ENCODE peak calls at places on chromosomes 3 and 15, in ten cellular contexts. One of them, this sample, is unnamed.
A peak's percentile ranks its signal among the peaks of the same experiment; 100 is the strongest.

GRCh38 chr3:13245579-13245978 is 172.3 kb upstream of the IQSEC1 start:
- DNase-seq in K562: no peak
- DNase-seq in fibroblast of the aortic adventitia: no peak
- DNase-seq in tibial artery: no peak
- DNase-seq in lower lobe of right lung: no peak
- DNase-seq in cardiac muscle cell: no peak
- DNase-seq in cardiac fibroblast: no peak
- DNase-seq in heart right ventricle: no peak
- DNase-seq in fibroblast of lung: no peak
- DNase-seq in GM23338: no peak
- DNase-seq in this sample: no peak

GRCh38 chr3:134094491-134094890 is 64.8 kb upstream of the SLCO2A1 start:
- DNase-seq in K562: no peak
- DNase-seq in fibroblast of the aortic adventitia: peak; percentile 43
- DNase-seq in tibial artery: no peak
- DNase-seq in lower lobe of right lung: no peak
- DNase-seq in cardiac muscle cell: no peak
- DNase-seq in cardiac fibroblast: peak; percentile 41
- DNase-seq in heart right ventricle: no peak
- DNase-seq in fibroblast of lung: peak; percentile 73
- DNase-seq in GM23338: no peak
- DNase-seq in this sample: no peak

GRCh38 chr15:88621789-88622604 is 857 bp downstream of the AEN start:
- DNase-seq in K562: no peak
- DNase-seq in fibroblast of the aortic adventitia: peak; percentile 66
- DNase-seq in tibial artery: no peak
- DNase-seq in lower lobe of right lung: no peak
- DNase-seq in cardiac muscle cell: peak; percentile 28
- DNase-seq in cardiac fibroblast: peak; percentile 51
- DNase-seq in heart right ventricle: no peak
- DNase-seq in fibroblast of lung: peak; percentile 61
- DNase-seq in GM23338: no peak
- DNase-seq in this sample: peak; percentile 44

GRCh38 chr3:177426151-177426904 is 229.0 kb upstream of the TBL1XR1 start:
- DNase-seq in K562: no peak
- DNase-seq in fibroblast of the aortic adventitia: no peak
- DNase-seq in tibial artery: no peak
- DNase-seq in lower lobe of right lung: no peak
- DNase-seq in cardiac muscle cell: no peak
- DNase-seq in cardiac fibroblast: no peak
- DNase-seq in heart right ventricle: no peak
- DNase-seq in fibroblast of lung: no peak
- DNase-seq in GM23338: no peak
- DNase-seq in this sample: no peak

GRCh38 chr3:38549486-38549885 is 53.3 kb downstream of the EXOG start:
- DNase-seq in K562: no peak
- DNase-seq in fibroblast of the aortic adventitia: no peak
- DNase-seq in tibial artery: no peak
- DNase-seq in lower lobe of right lung: no peak
- DNase-seq in cardiac muscle cell: no peak
- DNase-seq in cardiac fibroblast: no peak
- DNase-seq in heart right ventricle: no peak
- DNase-seq in fibroblast of lung: no peak
- DNase-seq in GM23338: no peak
- DNase-seq in this sample: no peak

GRCh38 chr3:126355777-126356372 is 1.3 kb downstream of the KLF15 start:
- DNase-seq in K562: peak; percentile 94
- DNase-seq in fibroblast of the aortic adventitia: peak; percentile 88
- DNase-seq in tibial artery: peak; percentile 99
- DNase-seq in lower lobe of right lung: peak; percentile 96
- DNase-seq in cardiac muscle cell: peak; percentile 96
- DNase-seq in cardiac fibroblast: peak; percentile 98
- DNase-seq in heart right ventricle: peak; percentile 95
- DNase-seq in fibroblast of lung: peak; percentile 52
- DNase-seq in GM23338: peak; percentile 93
- DNase-seq in this sample: peak; percentile 49

GRCh38 chr3:134320749-134321148 is 53.5 kb downstream of the AMOTL2 start:
- DNase-seq in K562: no peak
- DNase-seq in fibroblast of the aortic adventitia: peak; percentile 35
- DNase-seq in tibial artery: no peak
- DNase-seq in lower lobe of right lung: no peak
- DNase-seq in cardiac muscle cell: no peak
- DNase-seq in cardiac fibroblast: no peak
- DNase-seq in heart right ventricle: no peak
- DNase-seq in fibroblast of lung: peak; percentile 78
- DNase-seq in GM23338: no peak
- DNase-seq in this sample: peak; percentile 44

GRCh38 chr15:48466825-48467224 is 135.6 kb downstream of the DUT start:
- DNase-seq in K562: no peak
- DNase-seq in fibroblast of the aortic adventitia: no peak
- DNase-seq in tibial artery: no peak
- DNase-seq in lower lobe of right lung: no peak
- DNase-seq in cardiac muscle cell: no peak
- DNase-seq in cardiac fibroblast: no peak
- DNase-seq in heart right ventricle: no peak
- DNase-seq in fibroblast of lung: no peak
- DNase-seq in GM23338: no peak
- DNase-seq in this sample: no peak

GRCh38 chr15:51696566-51696965 is 15.3 kb downstream of the SCG3 start:
- DNase-seq in K562: no peak
- DNase-seq in fibroblast of the aortic adventitia: no peak
- DNase-seq in tibial artery: no peak
- DNase-seq in lower lobe of right lung: no peak
- DNase-seq in cardiac muscle cell: no peak
- DNase-seq in cardiac fibroblast: no peak
- DNase-seq in heart right ventricle: no peak
- DNase-seq in fibroblast of lung: no peak
- DNase-seq in GM23338: peak; percentile 7
- DNase-seq in this sample: no peak

GRCh38 chr3:22245122-22245521 is 494.1 kb upstream of the ZNF385D start:
- DNase-seq in K562: no peak
- DNase-seq in fibroblast of the aortic adventitia: peak; percentile 81
- DNase-seq in tibial artery: no peak
- DNase-seq in lower lobe of right lung: no peak
- DNase-seq in cardiac muscle cell: no peak
- DNase-seq in cardiac fibroblast: peak; percentile 82
- DNase-seq in heart right ventricle: no peak
- DNase-seq in fibroblast of lung: peak; percentile 89
- DNase-seq in GM23338: no peak
- DNase-seq in this sample: peak; percentile 90

GRCh38 chr3:196080517-196080841 is 1.4 kb downstream of the TFRC start:
- DNase-seq in K562: no peak
- DNase-seq in fibroblast of the aortic adventitia: no peak
- DNase-seq in tibial artery: no peak
- DNase-seq in lower lobe of right lung: no peak
- DNase-seq in cardiac muscle cell: no peak
- DNase-seq in cardiac fibroblast: no peak
- DNase-seq in heart right ventricle: no peak
- DNase-seq in fibroblast of lung: no peak
- DNase-seq in GM23338: no peak
- DNase-seq in this sample: no peak

GRCh38 chr15:69557340-69558137 is 104.9 kb downstream of the RPLP1 start:
- DNase-seq in K562: no peak
- DNase-seq in fibroblast of the aortic adventitia: peak; percentile 96
- DNase-seq in tibial artery: no peak
- DNase-seq in lower lobe of right lung: no peak
- DNase-seq in cardiac muscle cell: no peak
- DNase-seq in cardiac fibroblast: peak; percentile 94
- DNase-seq in heart right ventricle: no peak
- DNase-seq in fibroblast of lung: peak; percentile 96
- DNase-seq in GM23338: no peak
- DNase-seq in this sample: peak; percentile 93

GRCh38 chr15:99956820-99957641 is 223.8 kb upstream of the LYSMD4 start:
- DNase-seq in K562: no peak
- DNase-seq in fibroblast of the aortic adventitia: no peak
- DNase-seq in tibial artery: no peak
- DNase-seq in lower lobe of right lung: no peak
- DNase-seq in cardiac muscle cell: no peak
- DNase-seq in cardiac fibroblast: no peak
- DNase-seq in heart right ventricle: no peak
- DNase-seq in fibroblast of lung: no peak
- DNase-seq in GM23338: no peak
- DNase-seq in this sample: no peak

GRCh38 chr3:100993309-100993708 is at the start of gene ABI3BP:
- DNase-seq in K562: no peak
- DNase-seq in fibroblast of the aortic adventitia: peak; percentile 90
- DNase-seq in tibial artery: peak; percentile 91
- DNase-seq in lower lobe of right lung: peak; percentile 65
- DNase-seq in cardiac muscle cell: peak; percentile 23
- DNase-seq in cardiac fibroblast: peak; percentile 89
- DNase-seq in heart right ventricle: peak; percentile 56
- DNase-seq in fibroblast of lung: peak; percentile 82
- DNase-seq in GM23338: no peak
- DNase-seq in this sample: peak; percentile 81

DNA sequence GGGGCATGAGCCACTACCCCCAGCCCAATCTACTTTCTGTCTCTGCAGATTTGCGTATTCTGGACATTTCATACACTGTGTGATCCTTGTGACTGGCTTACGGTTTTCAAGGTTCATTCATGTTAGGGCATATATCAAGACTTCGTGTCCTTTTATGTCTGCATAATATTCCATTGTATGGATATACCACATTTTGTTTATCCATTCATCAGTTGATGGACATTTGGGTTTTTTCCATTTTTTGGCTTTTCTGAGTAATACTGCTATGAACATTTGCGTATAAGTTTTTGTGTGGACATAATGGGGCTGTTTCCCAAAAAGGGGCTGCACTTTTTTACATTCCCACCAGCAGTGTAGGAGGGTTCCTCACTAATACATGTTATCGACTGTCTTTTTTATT is 106.6 kb downstream of the PDE8A start:
- DNase-seq in K562: no peak
- DNase-seq in fibroblast of the aortic adventitia: no peak
- DNase-seq in tibial artery: no peak
- DNase-seq in lower lobe of right lung: no peak
- DNase-seq in cardiac muscle cell: no peak
- DNase-seq in cardiac fibroblast: no peak
- DNase-seq in heart right ventricle: no peak
- DNase-seq in fibroblast of lung: no peak
- DNase-seq in GM23338: no peak
- DNase-seq in this sample: no peak
- TF ChIP-seq CTCF in K562: no peak
- TF ChIP-seq CTCF in fibroblast of the aortic adventitia: no peak
- TF ChIP-seq CTCF in tibial artery: no peak
- TF ChIP-seq CTCF in lower lobe of right lung: no peak
- TF ChIP-seq CTCF in cardiac muscle cell: no peak
- TF ChIP-seq CTCF in cardiac fibroblast: no peak
- TF ChIP-seq CTCF in heart right ventricle: no peak
- TF ChIP-seq CTCF in fibroblast of lung: no peak
- TF ChIP-seq CTCF in GM23338: no peak
- TF ChIP-seq CTCF in this sample: no peak

DNA sequence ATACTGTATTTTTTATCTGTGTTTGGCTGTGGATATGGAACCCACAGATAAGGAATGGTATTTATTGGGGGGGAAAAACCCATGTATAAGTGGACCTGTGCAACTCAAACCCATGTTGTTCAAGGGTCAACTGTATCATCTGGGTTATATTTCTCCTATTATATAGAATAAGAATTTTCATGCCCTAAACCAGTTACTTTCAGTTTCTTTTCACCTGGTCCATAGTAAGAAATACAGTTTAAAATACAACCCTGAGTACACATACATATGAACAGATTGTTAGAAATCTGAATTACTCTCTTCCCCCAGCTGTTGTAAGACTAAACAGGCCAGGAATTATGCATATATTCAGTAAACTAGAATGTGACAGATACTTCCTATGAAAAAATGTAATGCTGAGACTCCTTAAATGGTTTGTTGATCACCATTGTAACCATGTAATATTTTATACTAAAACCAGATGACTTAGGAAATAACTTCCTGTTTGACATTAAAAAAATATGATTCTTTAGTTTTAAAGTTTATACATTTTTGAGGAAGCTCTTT is 52.6 kb upstream of the ZCWPW2 start:
- DNase-seq in K562: no peak
- DNase-seq in fibroblast of the aortic adventitia: peak; percentile 15
- DNase-seq in tibial artery: no peak
- DNase-seq in lower lobe of right lung: no peak
- DNase-seq in cardiac muscle cell: no peak
- DNase-seq in cardiac fibroblast: peak; percentile 13
- DNase-seq in heart right ventricle: no peak
- DNase-seq in fibroblast of lung: no peak
- DNase-seq in GM23338: no peak
- DNase-seq in this sample: no peak
- H3K4me3 ChIP-seq in K562: no peak overlapping the region
- H3K4me3 ChIP-seq in fibroblast of the aortic adventitia: no peak overlapping the region
- H3K4me3 ChIP-seq in tibial artery: no peak overlapping the region
- H3K4me3 ChIP-seq in lower lobe of right lung: peak overlapping the region; percentile 22
- H3K4me3 ChIP-seq in cardiac muscle cell: no peak overlapping the region
- H3K4me3 ChIP-seq in cardiac fibroblast: no peak overlapping the region
- H3K4me3 ChIP-seq in heart right ventricle: peak overlapping the region; percentile 19
- H3K4me3 ChIP-seq in fibroblast of lung: no peak overlapping the region
- H3K4me3 ChIP-seq in GM23338: no peak overlapping the region
- H3K4me3 ChIP-seq in this sample: no peak overlapping the region

GRCh38 chr3:80785475-80785874 is 976.0 kb downstream of the GBE1 start:
- DNase-seq in K562: no peak
- DNase-seq in fibroblast of the aortic adventitia: no peak
- DNase-seq in tibial artery: no peak
- DNase-seq in lower lobe of right lung: no peak
- DNase-seq in cardiac muscle cell: no peak
- DNase-seq in cardiac fibroblast: no peak
- DNase-seq in heart right ventricle: no peak
- DNase-seq in fibroblast of lung: no peak
- DNase-seq in GM23338: peak; percentile 32
- DNase-seq in this sample: no peak
- TF ChIP-seq CTCF in K562: no peak
- TF ChIP-seq CTCF in fibroblast of the aortic adventitia: no peak
- TF ChIP-seq CTCF in tibial artery: no peak
- TF ChIP-seq CTCF in lower lobe of right lung: no peak
- TF ChIP-seq CTCF in cardiac muscle cell: no peak
- TF ChIP-seq CTCF in cardiac fibroblast: no peak
- TF ChIP-seq CTCF in heart right ventricle: no peak
- TF ChIP-seq CTCF in fibroblast of lung: no peak
- TF ChIP-seq CTCF in GM23338: peak; percentile 71
- TF ChIP-seq CTCF in this sample: peak; percentile 16

GRCh38 chr3:150391200-150391599 is 16.9 kb upstream of the TSC22D2 start:
- DNase-seq in K562: no peak
- DNase-seq in fibroblast of the aortic adventitia: no peak
- DNase-seq in tibial artery: no peak
- DNase-seq in lower lobe of right lung: no peak
- DNase-seq in cardiac muscle cell: no peak
- DNase-seq in cardiac fibroblast: peak; percentile 61
- DNase-seq in heart right ventricle: no peak
- DNase-seq in fibroblast of lung: no peak
- DNase-seq in GM23338: no peak
- DNase-seq in this sample: peak; percentile 32

GRCh38 chr3:150388468-150389418 is 19.4 kb upstream of the TSC22D2 start:
- DNase-seq in K562: no peak
- DNase-seq in fibroblast of the aortic adventitia: peak; percentile 29
- DNase-seq in tibial artery: no peak
- DNase-seq in lower lobe of right lung: no peak
- DNase-seq in cardiac muscle cell: no peak
- DNase-seq in cardiac fibroblast: no peak
- DNase-seq in heart right ventricle: no peak
- DNase-seq in fibroblast of lung: peak; percentile 50
- DNase-seq in GM23338: no peak
- DNase-seq in this sample: peak; percentile 33

GRCh38 chr3:150384517-150385212 is 23.4 kb upstream of the TSC22D2 start:
- DNase-seq in K562: peak; percentile 70
- DNase-seq in fibroblast of the aortic adventitia: no peak
- DNase-seq in tibial artery: peak; percentile 69
- DNase-seq in lower lobe of right lung: peak; percentile 68
- DNase-seq in cardiac muscle cell: peak; percentile 55
- DNase-seq in cardiac fibroblast: peak; percentile 26
- DNase-seq in heart right ventricle: no peak
- DNase-seq in fibroblast of lung: peak; percentile 28
- DNase-seq in GM23338: peak; percentile 89
- DNase-seq in this sample: peak; percentile 36

GRCh38 chr3:150385296-150386242 is 22.5 kb upstream of the TSC22D2 start:
- DNase-seq in K562: no peak
- DNase-seq in fibroblast of the aortic adventitia: no peak
- DNase-seq in tibial artery: no peak
- DNase-seq in lower lobe of right lung: no peak
- DNase-seq in cardiac muscle cell: no peak
- DNase-seq in cardiac fibroblast: no peak
- DNase-seq in heart right ventricle: no peak
- DNase-seq in fibroblast of lung: no peak
- DNase-seq in GM23338: no peak
- DNase-seq in this sample: no peak
- H3K4me3 ChIP-seq in K562: no peak overlapping the region
- H3K4me3 ChIP-seq in fibroblast of the aortic adventitia: no peak overlapping the region
- H3K4me3 ChIP-seq in tibial artery: no peak overlapping the region
- H3K4me3 ChIP-seq in lower lobe of right lung: no peak overlapping the region
- H3K4me3 ChIP-seq in cardiac muscle cell: no peak overlapping the region
- H3K4me3 ChIP-seq in cardiac fibroblast: no peak overlapping the region
- H3K4me3 ChIP-seq in heart right ventricle: no peak overlapping the region
- H3K4me3 ChIP-seq in fibroblast of lung: no peak overlapping the region
- H3K4me3 ChIP-seq in GM23338: no peak overlapping the region
- H3K4me3 ChIP-seq in this sample: no peak overlapping the region

This sample was measured in astrocyte of the spinal cord.